ENCODE peak calls at places on chromosomes 7 and 10, in six cellular contexts. R is naive thymus-derived CD4-positive, alpha-beta T cell; F is skeletal muscle cell; H is neuronal stem cell; B is AG09309; W is mucosa of descending colon. I is an unnamed sample.

GRCh38 chr7:111532625-111533024 is 29.7 kb downstream of the IMMP2L start:
- DNase-seq in R (no peak), F (peak; percentile 53), H (no peak), B (no peak), W (no peak), I (no peak)

GRCh38 chr7:149879271-149879711 is 5.5 kb downstream of the ATP6V0E2 start:
- DNase-seq in R (no peak), F (no peak), H (no peak), B (no peak), W (no peak), I (no peak)

GRCh38 chr7:121519548-121520521 is 123.7 kb upstream of the FAM3C start:
- DNase-seq in R (no peak), F (peak; percentile 39), H (no peak), B (no peak), W (no peak), I (no peak)

GRCh38 chr10:63591600-63592379 is 70.6 kb downstream of the REEP3 start:
- DNase-seq in R (no peak), F (no peak), H (no peak), B (no peak), W (no peak), I (no peak)

GRCh38 chr10:5498791-5499492 is 428 bp downstream of the CALML5 start:
- DNase-seq in R (no peak), F (no peak), H (no peak), B (no peak), W (no peak), I (no peak)

GRCh38 chr10:57692255-57692980 is 575.3 kb downstream of the IPMK start:
- DNase-seq in R (no peak), F (peak; percentile 77), H (no peak), B (peak; percentile 74), W (no peak), I (peak; percentile 87)

GRCh38 chr10:129744896-129745750 is 219.0 kb downstream of the EBF3 start:
- DNase-seq in R (no peak), F (no peak), H (no peak), B (no peak), W (no peak), I (no peak)

GRCh38 chr10:100501423-100501822 is 18.2 kb downstream of the SEC31B start:
- DNase-seq in R (no peak), F (no peak), H (no peak), B (no peak), W (no peak), I (no peak)

GRCh38 chr7:6545398-6546126 is 5.7 kb downstream of the GRID2IP start:
- DNase-seq in R (no peak), F (no peak), H (no peak), B (no peak), W (no peak), I (no peak)

GRCh38 chr7:120794100-120794729 is 63.7 kb downstream of the TSPAN12 start:
- DNase-seq in R (no peak), F (no peak), H (no peak), B (no peak), W (no peak), I (peak; percentile 10)

GRCh38 chr7:2522780-2523433 is 3.3 kb downstream of the LFNG start:
- DNase-seq in R (no peak), F (no peak), H (peak; percentile 68), B (no peak), W (peak; percentile 81), I (no peak)

DNA sequence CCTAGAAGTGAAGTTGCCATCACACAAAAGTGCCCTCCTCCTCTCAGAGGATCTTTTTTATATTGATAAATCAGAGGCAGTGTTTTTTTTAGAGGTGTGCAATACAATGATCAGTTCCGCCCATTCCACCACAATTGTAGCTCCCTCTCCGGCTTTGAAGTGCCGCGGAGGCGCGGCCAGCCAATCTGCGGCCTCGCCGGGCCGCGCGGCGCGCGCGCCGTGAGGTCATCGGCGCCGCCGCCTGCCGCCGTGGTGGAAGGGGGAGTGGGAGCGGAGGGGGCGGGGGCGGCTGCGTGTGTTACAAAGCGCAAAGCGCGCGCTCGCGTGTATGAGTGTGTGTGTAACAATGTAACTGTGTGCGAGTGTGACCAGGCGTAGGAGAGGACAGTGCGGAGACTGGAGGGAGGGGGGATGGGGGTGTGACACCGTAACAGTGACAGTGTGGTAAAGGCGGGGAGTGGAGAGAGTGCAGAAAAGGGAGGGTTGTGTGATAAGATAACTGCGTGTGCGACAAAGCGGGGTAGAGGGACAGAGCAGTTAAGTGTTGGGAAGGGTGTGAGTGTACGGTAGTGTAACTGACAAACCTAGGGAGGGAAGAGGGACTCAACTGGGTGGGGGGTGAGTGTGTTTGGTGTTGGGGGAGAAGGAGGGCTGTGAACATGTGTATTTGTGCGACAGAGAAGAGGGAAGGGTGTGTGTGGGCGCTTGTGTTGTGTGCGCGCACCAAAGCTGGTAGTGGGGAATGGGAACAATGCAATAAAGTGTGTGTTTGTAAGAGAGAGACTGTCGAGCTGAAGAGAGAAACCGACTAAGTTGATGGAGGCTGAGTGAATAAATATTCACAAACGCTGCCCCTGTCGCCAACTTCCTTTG is at the start of gene SP8:
- DNase-seq in R (no peak), F (no peak), H (peak; percentile 93), B (no peak), W (peak; percentile 73), I (no peak)
- H3K4me3 ChIP-seq in R (no peak within 1 kb of the TSS), F (peak within 1 kb of the TSS; percentile 49), H (peak within 1 kb of the TSS; percentile 93), B (no peak within 1 kb of the TSS), W (no peak within 1 kb of the TSS), I (peak within 1 kb of the TSS; percentile 44)

GRCh38 chr10:21292763-21293517 is 232.5 kb downstream of the SKIDA1 start:
- DNase-seq in R (no peak), F (peak; percentile 96), H (peak; percentile 70), B (peak; percentile 96), W (no peak), I (peak; percentile 94)
- H3K4me3 ChIP-seq in R (no peak overlapping the region), F (peak overlapping the region; percentile 20), H (no peak overlapping the region), B (peak overlapping the region; percentile 7), W (no peak overlapping the region), I (peak overlapping the region; percentile 13)

GRCh38 chr10:97682042-97682441 is 5.0 kb downstream of the AVPI1 start:
- DNase-seq in R (no peak), F (no peak), H (no peak), B (no peak), W (peak; percentile 50), I (no peak)
- H3K4me3 ChIP-seq in R (no peak overlapping the region), F (no peak overlapping the region), H (no peak overlapping the region), B (no peak overlapping the region), W (no peak overlapping the region), I (peak overlapping the region; percentile 8)

DNA sequence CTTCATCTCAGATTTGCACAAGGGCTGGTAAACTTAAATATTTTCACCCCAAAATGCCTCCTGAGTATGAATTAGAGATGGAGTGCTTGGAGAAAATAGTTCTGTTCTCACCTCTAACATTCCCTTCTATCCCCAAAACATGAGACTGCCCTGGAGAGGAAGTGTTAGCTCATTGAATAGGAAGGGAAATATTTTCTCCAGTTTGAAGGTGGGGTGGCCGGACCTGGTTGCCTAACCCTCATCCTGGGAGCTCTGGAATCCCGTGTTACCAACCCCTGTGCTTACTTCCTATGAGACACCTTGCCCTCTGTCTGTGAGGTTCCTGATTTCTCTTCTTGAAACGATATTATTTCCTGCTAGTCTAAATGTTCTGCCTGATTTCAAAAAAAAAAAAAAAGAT is 782 bp downstream of the IFIT2 start:
- DNase-seq in R (no peak), F (no peak), H (no peak), B (no peak), W (no peak), I (no peak)
- H3K4me3 ChIP-seq in R (peak overlapping the region; percentile 76), F (peak overlapping the region; percentile 42), H (no peak overlapping the region), B (peak overlapping the region; percentile 37), W (no peak overlapping the region), I (no peak overlapping the region)